ENCODE peak calls at places on chromosomes 13 and 19, in five cellular contexts. L is lower lobe of right lung, H is left ventricle myocardium inferior, Y is thyroid gland, T is MM.1S. C is an unnamed sample.

GRCh38 chr13:66036024-66036614 is 1194.0 kb downstream of the PCDH9 start:
- DNase-seq in L (no peak), H (no peak), Y (no peak), T (no peak), C (no peak)

GRCh38 chr13:70809588-70809987 is 701.3 kb upstream of the KLHL1 start:
- DNase-seq in L (no peak), H (no peak), Y (no peak), T (no peak), C (no peak)

GRCh38 chr13:51453959-51454703 is 1.3 kb upstream of the INTS6 start:
- DNase-seq in L (no peak), H (peak; percentile 24), Y (peak; percentile 25), T (peak; percentile 7), C (peak; percentile 52)

GRCh38 chr13:52127378-52127777 is 1.5 kb downstream of the NEK5 start:
- DNase-seq in L (no peak), H (no peak), Y (no peak), T (no peak), C (no peak)

GRCh38 chr13:23656637-23657036 is 86.4 kb downstream of the TNFRSF19 start:
- DNase-seq in L (no peak), H (no peak), Y (no peak), T (no peak), C (no peak)

GRCh38 chr13:41995946-41996345 is 35.0 kb upstream of the VWA8 start:
- DNase-seq in L (peak; percentile 58), H (no peak), Y (no peak), T (no peak), C (no peak)

GRCh38 chr13:83943530-83944279 is 61.4 kb upstream of the SLITRK1 start:
- DNase-seq in L (no peak), H (no peak), Y (no peak), T (no peak), C (no peak)

GRCh38 chr13:45521292-45521691 is 56.6 kb downstream of the COG3 start:
- DNase-seq in L (no peak), H (no peak), Y (no peak), T (no peak), C (no peak)

GRCh38 chr13:20721454-20722357 is 18.2 kb downstream of the IL17D start:
- DNase-seq in L (no peak), H (peak; percentile 55), Y (peak; percentile 50), T (no peak), C (peak; percentile 37)

GRCh38 chr13:62643799-62644484 is 1228.3 kb upstream of the PCDH20 start:
- DNase-seq in L (no peak), H (no peak), Y (no peak), T (no peak), C (no peak)

GRCh38 chr13:97540696-97541095 is 106.7 kb downstream of the RAP2A start:
- DNase-seq in L (no peak), H (no peak), Y (no peak), T (no peak), C (no peak)

GRCh38 chr13:97537110-97537509 is 103.1 kb downstream of the RAP2A start:
- DNase-seq in L (no peak), H (no peak), Y (no peak), T (peak; percentile 53), C (no peak)

GRCh38 chr13:97539651-97540230 is 105.8 kb downstream of the RAP2A start:
- DNase-seq in L (no peak), H (no peak), Y (no peak), T (no peak), C (no peak)

GRCh38 chr13:97538193-97538592 is 104.2 kb downstream of the RAP2A start:
- DNase-seq in L (no peak), H (no peak), Y (no peak), T (no peak), C (no peak)

DNA sequence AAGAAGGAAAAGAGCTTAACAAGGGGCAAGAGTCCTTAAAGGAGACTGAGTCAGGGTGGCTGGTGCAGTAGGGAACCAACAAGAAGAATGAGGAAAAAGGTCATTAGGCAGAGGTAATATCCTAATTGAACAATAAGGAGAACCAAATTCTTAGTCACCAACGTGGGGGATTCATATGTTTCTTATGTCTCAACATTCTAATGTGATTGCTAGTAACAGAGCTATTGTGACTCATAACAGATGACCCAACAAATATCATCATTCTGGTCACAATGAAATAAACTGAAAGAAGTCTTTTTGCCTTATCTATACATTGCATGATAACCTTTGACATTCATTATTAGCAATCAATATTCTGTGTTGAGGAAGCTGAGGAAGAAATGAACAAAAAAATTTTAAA is 101.7 kb downstream of the RAP2A start:
- DNase-seq in L (no peak), H (no peak), Y (no peak), T (no peak), C (no peak)
- H3K9me3 ChIP-seq in L (no peaks in the 10 kb centered on the region), H (no peaks in the 10 kb centered on the region), Y (no peaks in the 10 kb centered on the region), T (no peaks in the 10 kb centered on the region), C (no peaks in the 10 kb centered on the region)

DNA sequence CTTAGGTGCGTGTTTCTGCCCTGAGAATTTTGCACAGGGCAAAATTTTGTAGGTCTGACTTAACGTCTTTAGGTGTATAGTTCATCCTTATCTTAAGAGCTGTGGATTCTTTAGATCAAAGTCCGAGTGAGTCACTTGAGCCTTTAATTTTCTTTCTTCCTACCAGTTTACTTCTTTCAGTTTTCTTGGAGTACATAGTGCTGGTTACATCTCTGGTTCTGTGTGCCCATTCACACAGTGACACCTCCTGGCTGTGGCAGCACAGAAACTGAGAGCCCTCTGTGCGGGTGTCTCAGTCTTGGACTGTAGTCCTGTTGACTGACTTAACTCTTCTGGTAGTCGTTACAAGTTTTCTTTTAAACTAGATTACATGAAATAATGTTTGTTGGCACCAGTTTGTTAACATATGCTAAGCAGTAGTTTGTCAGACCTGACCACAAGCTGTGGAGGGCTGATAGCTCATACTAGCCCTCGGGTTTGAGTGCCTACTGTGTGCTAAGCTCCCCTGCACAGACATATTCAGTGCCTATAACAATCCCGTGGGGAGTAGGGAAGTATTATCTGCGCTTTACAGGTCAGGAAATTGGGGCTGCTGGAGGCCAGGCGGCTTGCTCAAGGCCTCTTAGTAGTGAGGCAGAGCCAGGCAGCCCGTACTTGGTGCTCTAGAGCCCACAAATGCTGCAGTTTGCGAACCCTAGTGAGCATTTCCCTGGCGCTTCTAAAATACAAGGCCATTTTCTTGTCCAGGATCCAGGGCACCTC is 1.6 kb downstream of the GATAD2A start:
- DNase-seq in L (peak; percentile 57), H (no peak), Y (no peak), T (peak; percentile 79), C (peak; percentile 72)
- H3K27ac ChIP-seq in L (peak overlapping the region; percentile 90), H (peak overlapping the region; percentile 92), Y (no peak overlapping the region), T (peak overlapping the region; percentile 31), C (peak overlapping the region; percentile 90)

DNA sequence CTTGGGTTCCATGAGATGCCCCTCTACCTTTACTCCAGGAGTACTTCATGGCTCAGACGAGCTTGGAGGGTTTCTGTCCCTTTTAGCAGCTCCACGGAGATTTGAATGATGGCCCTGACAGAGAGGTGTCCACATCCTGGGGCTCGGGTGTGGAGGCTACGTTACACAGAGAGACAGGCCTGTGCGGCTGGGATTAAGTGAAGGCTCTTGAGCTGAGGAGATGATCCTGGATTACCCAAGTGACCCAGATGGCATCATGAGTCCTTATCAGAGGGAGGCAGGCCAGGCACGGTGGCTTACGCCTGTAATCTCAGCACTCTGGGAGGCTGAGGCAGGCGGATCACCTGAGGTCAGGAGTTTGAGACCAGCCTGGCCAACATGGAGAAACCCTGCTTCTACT is 12.4 kb downstream of the DPP9 start:
- DNase-seq in L (no peak), H (no peak), Y (no peak), T (no peak), C (no peak)
- H3K4me1 ChIP-seq in L (peaks cover 57% of the 10 kb centered on the region), H (peaks cover 85% of the 10 kb centered on the region), Y (no peaks in the 10 kb centered on the region), T (no peaks in the 10 kb centered on the region), C (no peaks in the 10 kb centered on the region)

DNA sequence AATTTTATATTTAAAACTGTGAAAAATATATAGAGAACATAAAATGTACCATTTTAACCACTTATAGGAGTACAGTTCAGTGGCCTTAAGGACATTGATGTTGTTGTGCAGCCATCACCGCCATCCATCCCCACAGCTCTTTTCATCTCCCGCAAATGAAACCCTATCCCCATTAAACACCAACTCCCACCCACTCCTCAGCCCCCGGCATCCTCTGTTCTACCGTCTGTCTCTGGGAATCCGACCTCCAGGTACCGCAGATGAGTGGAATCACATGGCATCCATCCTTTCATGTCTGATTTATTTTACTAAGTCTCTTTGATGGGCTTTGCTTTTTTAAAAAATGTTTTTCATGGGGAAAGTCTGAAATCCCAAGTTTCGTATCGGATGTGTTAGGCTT is 23.8 kb upstream of the SMIM17 start:
- DNase-seq in L (no peak), H (no peak), Y (no peak), T (no peak), C (no peak)
- H3K9me3 ChIP-seq in L (peaks cover 85% of the 10 kb centered on the region), H (peaks cover 93% of the 10 kb centered on the region), Y (no peaks in the 10 kb centered on the region), T (no peaks in the 10 kb centered on the region), C (peaks cover 9% of the 10 kb centered on the region)